ENCODE peak calls at places on chromosome 14, in four cellular contexts. T is GM23248, C is tibial nerve, N is psoas muscle. X is an unnamed sample.
A peak's percentile ranks its signal among the peaks of the same experiment; 100 is the strongest.

GRCh38 chr14:100677925-100678765 is 48.5 kb upstream of the DLK1 start:
- DNase-seq in T (no peak), C (peak; percentile 42), N (peak; percentile 80), X (no peak)

GRCh38 chr14:100103261-100104005 is 38.2 kb downstream of the EVL start:
- DNase-seq in T (no peak), C (peak; percentile 24), N (no peak), X (no peak)

GRCh38 chr14:105930572-105930971 is 404.2 kb downstream of the TMEM121 start:
- DNase-seq in T (no peak), C (no peak), N (peak; percentile 16), X (no peak)

GRCh38 chr14:70718383-70719123 is 76.8 kb downstream of the TTC9 start:
- DNase-seq in T (no peak), C (no peak), N (no peak), X (no peak)

GRCh38 chr14:73726025-73726961 is 12.1 kb upstream of the PNMA1 start:
- DNase-seq in T (peak; percentile 22), C (no peak), N (no peak), X (no peak)

GRCh38 chr14:36529062-36529461 is 9.0 kb upstream of the NKX2-1 start:
- DNase-seq in T (no peak), C (no peak), N (no peak), X (no peak)

GRCh38 chr14:96410119-96410518 is 18.2 kb downstream of the AK7 start:
- DNase-seq in T (no peak), C (no peak), N (no peak), X (no peak)

GRCh38 chr14:49945448-49946319 is 52.8 kb downstream of the ARF6 start:
- DNase-seq in T (no peak), C (no peak), N (no peak), X (no peak)

GRCh38 chr14:106842687-106843086 is 1316.3 kb downstream of the TMEM121 start:
- DNase-seq in T (no peak), C (no peak), N (no peak), X (no peak)

GRCh38 chr14:63644741-63645140 is 3.1 kb upstream of the WDR89 start:
- DNase-seq in T (no peak), C (no peak), N (no peak), X (no peak)

DNA sequence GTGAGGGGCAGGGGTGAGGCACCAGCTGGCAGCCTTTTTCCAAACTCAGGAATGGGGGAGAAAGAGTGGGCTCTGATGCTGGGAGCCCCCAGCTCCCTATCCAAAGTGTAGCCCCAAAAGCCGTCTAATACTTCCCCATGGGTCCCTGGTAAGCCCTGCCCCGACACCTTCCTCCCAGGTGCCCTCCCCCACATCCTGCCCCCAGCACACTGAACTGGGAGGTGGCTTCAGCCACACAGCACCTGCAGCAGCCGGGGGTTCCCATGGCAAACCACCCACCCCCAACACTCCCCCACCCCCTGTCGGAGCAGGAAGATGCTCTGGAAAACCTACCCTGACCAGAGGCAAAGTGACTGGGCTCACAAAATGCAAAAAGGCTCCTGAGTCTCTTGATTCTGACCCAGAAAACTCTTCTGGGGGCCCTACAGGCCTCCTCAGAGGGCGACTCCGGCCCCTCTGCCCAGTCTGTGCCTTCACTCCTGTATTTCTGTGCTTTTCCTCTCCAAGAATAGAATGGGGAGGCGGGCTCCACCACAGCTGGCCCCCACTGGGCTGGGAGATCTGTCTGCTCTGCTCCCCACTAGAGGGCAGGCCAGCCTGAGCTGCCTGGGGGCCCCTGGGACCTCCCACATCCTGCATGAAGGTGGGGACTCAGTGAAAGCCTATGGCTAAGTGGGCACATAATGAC is 81.6 kb downstream of the ITPK1 start:
- DNase-seq in T (no peak), C (no peak), N (no peak), X (peak; percentile 65)
- H3K27ac ChIP-seq in T (no peak overlapping the region), C (peak overlapping the region; percentile 95), N (no peak overlapping the region), X (peak overlapping the region; percentile 99)

DNA sequence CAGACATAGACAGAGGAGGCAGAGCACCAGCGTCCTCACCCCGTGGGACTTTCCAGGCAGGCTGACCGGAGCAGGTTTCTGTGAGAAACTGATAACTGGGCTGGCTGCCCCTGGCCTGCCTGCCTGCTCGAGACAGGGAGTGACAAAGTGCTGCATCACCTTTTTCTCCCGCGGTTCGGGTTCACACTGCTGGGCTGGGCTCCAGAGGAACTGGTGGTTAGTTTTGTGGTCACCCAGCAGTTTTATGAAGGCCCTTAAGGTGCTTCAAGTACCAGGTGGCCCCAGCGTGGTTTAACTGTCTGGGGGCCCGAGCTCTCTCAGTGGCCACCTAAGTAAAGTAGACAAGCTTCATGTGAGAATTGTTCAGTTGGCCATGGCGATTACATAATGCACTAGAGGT is 1073.6 kb downstream of the BCL11B start:
- DNase-seq in T (no peak), C (no peak), N (no peak), X (no peak)
- H3K27ac ChIP-seq in T (no peak overlapping the region), C (no peak overlapping the region), N (no peak overlapping the region), X (no peak overlapping the region)

DNA sequence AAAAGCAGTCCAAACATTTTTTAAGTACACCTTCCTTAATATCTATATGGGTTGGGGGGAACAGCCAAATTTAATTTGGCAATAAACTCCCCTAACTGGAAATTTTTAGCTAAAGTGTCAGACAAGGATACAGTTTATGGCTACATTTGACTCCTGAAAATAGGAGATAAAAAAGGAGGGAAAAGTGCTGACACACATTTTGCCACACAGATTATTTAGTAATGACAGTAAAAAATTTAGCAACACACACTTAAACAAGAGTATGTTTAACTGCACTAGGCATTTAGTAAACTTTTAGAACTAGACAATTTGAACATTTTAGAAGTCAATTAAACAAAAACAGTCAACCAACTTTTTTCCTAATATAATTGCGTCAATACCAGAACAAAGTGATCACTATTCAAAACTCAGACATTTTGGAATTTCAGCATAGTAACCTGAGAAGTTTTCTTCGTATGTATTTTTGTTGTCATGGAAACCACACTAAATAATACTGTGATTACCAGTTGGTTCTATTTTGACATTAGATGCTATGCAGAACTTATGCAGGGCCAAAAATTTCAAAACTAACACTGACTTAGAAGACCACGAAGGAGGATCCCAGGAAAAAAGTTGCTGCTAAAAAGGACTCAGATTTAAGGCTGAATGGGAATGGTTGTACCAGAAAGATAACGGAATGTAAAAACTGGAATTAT is 13.4 kb downstream of the GMFB start:
- DNase-seq in T (peak; percentile 50), C (no peak), N (no peak), X (no peak)
- H3K27ac ChIP-seq in T (no peak overlapping the region), C (no peak overlapping the region), N (no peak overlapping the region), X (no peak overlapping the region)

DNA sequence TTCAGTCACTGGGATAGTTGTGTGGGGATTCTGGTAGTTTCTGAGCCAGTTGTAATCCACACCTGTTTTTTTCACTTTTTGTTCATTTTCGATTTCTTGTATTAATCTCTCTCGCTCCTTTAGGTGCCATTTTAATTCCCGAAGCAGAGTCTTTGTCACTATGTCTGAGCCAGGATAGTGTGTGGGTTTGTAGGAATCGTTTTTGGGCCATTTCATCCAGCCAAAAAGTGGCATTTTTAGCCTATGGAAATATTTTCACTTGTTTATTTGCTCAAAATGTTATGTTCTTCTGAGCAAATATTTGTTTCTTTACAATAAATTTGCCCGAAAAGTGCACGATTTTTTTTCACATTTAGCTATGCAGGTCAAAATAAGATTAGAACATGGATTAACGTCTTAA is 867 bp downstream of the RD3L start:
- DNase-seq in T (no peak), C (no peak), N (no peak), X (no peak)
- H3K27ac ChIP-seq in T (no peak overlapping the region), C (no peak overlapping the region), N (no peak overlapping the region), X (no peak overlapping the region)

GRCh38 chr14:90628825-90629224 is 187.4 kb downstream of the TTC7B start:
- DNase-seq in T (no peak), C (no peak), N (peak; percentile 73), X (no peak)

GRCh38 chr14:90630407-90630806 is 185.8 kb downstream of the TTC7B start:
- DNase-seq in T (no peak), C (peak; percentile 51), N (no peak), X (no peak)

GRCh38 chr14:90632868-90633267 is 183.4 kb downstream of the TTC7B start:
- DNase-seq in T (no peak), C (no peak), N (no peak), X (no peak)

GRCh38 chr14:90629471-90629870 is 186.8 kb downstream of the TTC7B start:
- DNase-seq in T (no peak), C (no peak), N (no peak), X (no peak)

DNA sequence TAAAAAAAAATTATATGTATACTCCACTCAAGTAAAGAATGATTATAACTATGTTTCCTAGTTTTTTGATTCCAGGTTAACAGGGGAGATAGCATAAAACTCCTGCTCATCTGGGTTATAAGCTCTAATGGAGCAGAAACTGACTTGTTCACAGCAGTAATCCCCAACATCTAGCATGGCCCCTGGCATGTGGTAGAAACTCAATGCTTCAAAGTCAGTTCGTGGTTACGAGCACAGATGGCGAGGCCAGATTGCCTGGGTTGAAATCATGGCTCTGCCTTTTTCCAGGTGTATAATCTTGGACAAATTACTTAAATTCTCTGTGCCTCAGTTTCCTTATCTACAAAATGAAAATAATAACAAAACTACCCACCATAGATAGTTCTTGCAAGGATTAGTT is 183.8 kb downstream of the TTC7B start:
- DNase-seq in T (no peak), C (no peak), N (no peak), X (no peak)
- H3K27ac ChIP-seq in T (no peak overlapping the region), C (no peak overlapping the region), N (no peak overlapping the region), X (no peak overlapping the region)

GRCh38 chr14:104724981-104725771 is 1.1 kb downstream of the ADSS1 start:
- DNase-seq in T (peak; percentile 63), C (no peak), N (peak; percentile 91), X (peak; percentile 57)

GRCh38 chr14:104725772-104726548 is 1.9 kb downstream of the ADSS1 start:
- DNase-seq in T (peak; percentile 36), C (no peak), N (peak; percentile 78), X (no peak)

GRCh38 chr14:104724407-104724980 is 465 bp downstream of the ADSS1 start:
- DNase-seq in T (peak; percentile 43), C (no peak), N (peak; percentile 93), X (no peak)

GRCh38 chr14:104728631-104729030 is 4.6 kb downstream of the ADSS1 start:
- DNase-seq in T (no peak), C (no peak), N (no peak), X (no peak)

GRCh38 chr14:104726600-104727451 is 2.8 kb downstream of the ADSS1 start:
- DNase-seq in T (no peak), C (no peak), N (no peak), X (no peak)
- H3K27ac ChIP-seq in T (no peak overlapping the region), C (no peak overlapping the region), N (peak overlapping the region; percentile 83), X (no peak overlapping the region)

X was measured in caudate nucleus.